ENCODE peak calls at places on chromosomes 4 and X, in ten cellular contexts. B is ovary, J is A549, O is tibial artery, D is K562, V is fibroblast of lung, F is transverse colon, M is neural progenitor cell, W is OCI-LY7, H is BE2C. P is an unnamed sample.

GRCh38 chrX:11329016-11329415 is 35.8 kb downstream of the AMELX start:
- DNase-seq in W (no peak), V (peak; percentile 33), F (no peak), D (no peak), M (no peak), H (no peak), J (no peak), O (no peak), B (no peak), P (no peak)

GRCh38 chrX:50617183-50617582 is 146.6 kb upstream of the DGKK start:
- DNase-seq in W (no peak), M (no peak), B (no peak), F (no peak), O (no peak), D (no peak), H (no peak), J (no peak), V (no peak), P (no peak)

GRCh38 chrX:110665636-110666035 is 130.0 kb downstream of the CHRDL1 start:
- DNase-seq in O (no peak), W (peak; percentile 0), H (peak; percentile 44), J (peak; percentile 21), M (peak; percentile 50), D (peak; percentile 8), B (no peak), F (peak; percentile 10), V (peak; percentile 12), P (no peak)

GRCh38 chr4:144374065-144374464 is 233.5 kb upstream of the GYPA start:
- DNase-seq in O (no peak), H (no peak), V (no peak), D (no peak), W (no peak), F (no peak), J (no peak), B (no peak), M (no peak), P (no peak)

GRCh38 chr4:186144596-186145569 is 40.4 kb downstream of the FAM149A start:
- DNase-seq in J (peak; percentile 26), B (peak; percentile 65), W (no peak), D (no peak), O (peak; percentile 85), V (peak; percentile 76), H (peak; percentile 83), M (peak; percentile 95), F (peak; percentile 55), P (peak; percentile 73)

GRCh38 chrX:22220941-22221340 is 51.8 kb upstream of the CBLL2 start:
- DNase-seq in M (no peak), B (no peak), H (no peak), V (peak; percentile 81), W (no peak), J (peak; percentile 29), O (no peak), D (no peak), F (no peak), P (no peak)

GRCh38 chr4:187569871-187570270 is 425.7 kb upstream of the ZFP42 start:
- DNase-seq in M (no peak), F (no peak), V (no peak), O (no peak), B (no peak), J (no peak), D (no peak), W (no peak), H (no peak), P (no peak)

GRCh38 chr4:10577018-10577417 is 107.5 kb downstream of the CLNK start:
- DNase-seq in B (no peak), F (no peak), H (no peak), V (no peak), D (no peak), J (no peak), O (no peak), W (peak; percentile 23), M (no peak), P (no peak)

GRCh38 chrX:27889878-27890277 is 82.1 kb downstream of the MAGEB10 start:
- DNase-seq in W (no peak), F (no peak), O (no peak), J (no peak), V (no peak), M (no peak), B (no peak), H (no peak), D (no peak), P (no peak)

GRCh38 chrX:78330068-78330467 is 2.7 kb upstream of the CYSLTR1 start:
- DNase-seq in V (no peak), O (no peak), D (no peak), F (no peak), H (no peak), M (no peak), B (no peak), W (no peak), J (no peak), P (no peak)

DNA sequence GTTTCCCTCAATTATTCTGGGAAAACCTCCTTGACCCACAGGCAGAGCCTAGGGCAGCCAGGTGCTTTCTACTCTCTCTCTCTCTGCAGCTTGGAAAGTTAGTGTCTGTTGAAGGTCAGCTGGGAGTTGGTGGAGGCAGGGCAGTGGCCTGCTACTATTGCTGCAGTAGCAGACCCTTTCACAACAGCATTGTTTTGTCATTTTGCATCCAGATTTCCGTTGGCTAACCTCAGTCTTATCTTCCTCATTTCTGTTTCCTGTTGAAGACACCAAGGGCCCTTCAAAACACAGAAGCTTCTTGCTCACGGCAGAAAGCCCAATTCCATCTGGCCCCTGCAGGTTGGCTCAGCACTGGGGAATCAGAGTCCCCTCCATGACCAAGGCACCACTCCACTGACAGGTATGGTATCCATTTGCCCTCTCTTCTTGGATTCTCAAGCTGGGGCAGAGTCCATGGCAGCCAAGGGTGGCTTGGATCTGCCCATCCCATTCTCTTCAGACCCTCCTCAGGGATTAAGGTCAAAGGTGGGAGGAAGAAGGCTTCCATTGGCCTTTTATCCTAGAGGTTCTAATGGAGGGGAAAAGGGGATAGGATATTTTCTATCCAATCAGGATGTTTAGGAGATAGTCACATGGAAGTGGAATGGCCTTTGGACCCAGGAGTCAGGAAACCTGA is 24.6 kb downstream of the VSIG4 start:
- DNase-seq in O (no peak), W (peak; percentile 80), M (no peak), H (no peak), B (no peak), J (no peak), F (peak; percentile 17), D (peak; percentile 35), V (no peak), P (peak; percentile 6)
- H3K4me1 ChIP-seq in O (no peaks in the 10 kb centered on the region), W (peaks cover 60% of the 10 kb centered on the region), M (no peaks in the 10 kb centered on the region), H (no peaks in the 10 kb centered on the region), B (no peaks in the 10 kb centered on the region), J (no peaks in the 10 kb centered on the region), F (no peaks in the 10 kb centered on the region), D (peaks cover 16% of the 10 kb centered on the region), V (no peaks in the 10 kb centered on the region), P (no peaks in the 10 kb centered on the region)

GRCh38 chr4:173545440-173545839 is 15.4 kb upstream of the HAND2 start:
- DNase-seq in H (no peak), D (no peak), B (no peak), F (no peak), J (no peak), V (no peak), O (no peak), W (no peak), M (no peak), P (no peak)

GRCh38 chr4:173547889-173548288 is 17.9 kb upstream of the HAND2 start:
- DNase-seq in W (no peak), D (no peak), M (no peak), H (no peak), B (no peak), O (no peak), F (no peak), J (no peak), V (no peak), P (no peak)

GRCh38 chr4:173543266-173543665 is 13.2 kb upstream of the HAND2 start:
- DNase-seq in O (no peak), F (no peak), B (no peak), H (no peak), J (no peak), W (no peak), V (no peak), M (no peak), D (no peak), P (no peak)

DNA sequence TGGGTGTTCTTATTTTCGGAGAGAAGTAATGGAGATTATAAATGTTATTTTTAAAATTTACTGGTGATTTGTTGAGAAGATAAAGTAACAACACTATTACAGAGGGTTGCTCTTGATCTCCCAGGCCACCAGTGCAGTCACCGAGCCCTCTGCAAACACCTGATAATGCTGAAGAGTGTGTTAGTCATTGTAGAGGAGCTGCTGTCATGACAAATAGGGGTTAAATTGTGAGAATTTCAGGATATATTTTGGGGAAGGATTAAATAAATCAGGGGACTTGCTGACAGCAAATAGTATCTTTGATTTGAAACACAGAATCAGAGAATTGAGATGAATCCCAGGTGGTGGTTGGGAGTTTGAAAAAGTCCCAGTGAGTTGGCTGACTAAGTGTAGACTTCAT is 16.7 kb upstream of the HAND2 start:
- DNase-seq in V (no peak), D (no peak), J (no peak), B (no peak), H (no peak), F (no peak), M (no peak), W (no peak), O (no peak), P (no peak)
- TF ChIP-seq CTCF in V (no peak), D (no peak), J (no peak), B (no peak), H (no peak), F (no peak), M (no peak), W (no peak), O (no peak), P (no peak)

DNA sequence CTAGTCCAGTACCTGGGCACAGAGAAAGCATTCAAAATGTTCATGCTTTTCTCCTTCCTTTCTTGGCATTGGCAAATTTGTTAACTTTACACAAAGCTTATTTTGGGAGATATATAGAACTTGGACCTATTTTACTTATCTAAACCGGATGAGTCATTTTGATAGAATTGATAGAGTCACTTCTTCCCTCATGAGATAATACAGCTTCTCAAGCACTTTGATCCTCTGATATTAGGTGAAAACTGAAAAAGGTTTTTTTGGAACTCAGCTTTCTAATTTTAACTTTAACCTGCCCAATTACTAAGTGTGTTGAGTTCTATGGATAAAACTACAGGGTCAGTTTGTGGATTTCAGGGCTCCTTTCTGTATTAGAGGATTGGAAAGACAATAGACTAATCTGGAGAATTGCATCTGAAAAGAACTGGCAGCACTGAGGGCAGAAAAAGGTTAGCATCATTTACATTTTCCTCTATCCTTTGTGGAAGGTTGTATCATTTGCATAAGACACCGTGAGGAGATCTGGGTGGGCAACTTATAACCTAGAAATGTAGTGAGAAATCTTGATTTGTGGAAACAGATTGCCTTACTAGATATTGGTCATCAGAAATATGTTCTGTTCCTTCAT is 2.4 kb downstream of the WDR44 start:
- DNase-seq in W (no peak), H (no peak), J (no peak), F (no peak), V (no peak), B (no peak), M (no peak), D (no peak), O (no peak), P (no peak)
- H3K4me3 ChIP-seq in W (peak overlapping the region; percentile 93), H (peak overlapping the region; percentile 90), J (no peak overlapping the region), F (no peak overlapping the region), V (peak overlapping the region; percentile 79), B (no peak overlapping the region), M (peak overlapping the region; percentile 71), D (peak overlapping the region; percentile 94), O (peak overlapping the region; percentile 80), P (no peak overlapping the region)

DNA sequence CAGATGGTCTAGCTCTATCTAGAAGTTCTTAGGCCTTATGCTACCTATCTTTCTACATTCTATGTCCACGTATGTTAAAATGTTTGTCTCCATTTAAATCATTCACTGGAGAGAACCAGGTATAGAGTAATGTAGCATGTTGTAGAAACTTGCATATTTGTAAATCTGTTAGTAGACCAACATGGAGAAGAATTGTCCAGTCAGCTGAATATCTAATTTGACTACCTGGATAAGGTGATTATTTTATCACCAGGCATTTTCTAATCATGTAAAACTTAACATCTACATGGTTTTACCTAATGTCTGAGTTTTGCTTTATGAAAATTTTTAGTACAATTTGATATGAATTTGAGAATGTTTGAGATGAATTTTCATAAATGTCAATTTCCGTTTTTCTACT is 19.5 kb downstream of the REST start:
- DNase-seq in M (no peak), J (no peak), D (no peak), W (no peak), B (no peak), H (no peak), F (no peak), O (no peak), V (no peak), P (no peak)
- H3K4me1 ChIP-seq in M (no peaks in the 10 kb centered on the region), J (no peaks in the 10 kb centered on the region), D (no peaks in the 10 kb centered on the region), W (peaks cover 6% of the 10 kb centered on the region), B (no peaks in the 10 kb centered on the region), H (no peaks in the 10 kb centered on the region), F (no peaks in the 10 kb centered on the region), O (no peaks in the 10 kb centered on the region), V (no peaks in the 10 kb centered on the region), P (no peaks in the 10 kb centered on the region)

P was measured in heart right ventricle.